ENCODE peak calls at places on chromosomes 12 and 14, in four cellular contexts. One of them, this sample, is unnamed.

GRCh38 chr12:111405856-111406473 is at the start of gene SH2B3:
- DNase-seq in NCI-H1694: no peak
- DNase-seq in activated naive CD4-positive, alpha-beta T cell treated with anti-CD3 and anti-CD28 coated beads, Interleukin-2, amount 10 ng/mL, durations not matched to agents 7 days and 5 days: peak
- DNase-seq in CD4-positive, alpha-beta T cell: peak
- DNase-seq in this sample: peak

GRCh38 chr12:108571604-108572165 is 9.3 kb downstream of the ISCU start:
- DNase-seq in NCI-H1694: no peak
- DNase-seq in activated naive CD4-positive, alpha-beta T cell treated with anti-CD3 and anti-CD28 coated beads, Interleukin-2, amount 10 ng/mL, durations not matched to agents 7 days and 5 days: no peak
- DNase-seq in CD4-positive, alpha-beta T cell: no peak
- DNase-seq in this sample: no peak

GRCh38 chr12:30877110-30877875 is 49.3 kb upstream of the TSPAN11 start:
- DNase-seq in NCI-H1694: no peak
- DNase-seq in activated naive CD4-positive, alpha-beta T cell treated with anti-CD3 and anti-CD28 coated beads, Interleukin-2, amount 10 ng/mL, durations not matched to agents 7 days and 5 days: no peak
- DNase-seq in CD4-positive, alpha-beta T cell: no peak
- DNase-seq in this sample: no peak

GRCh38 chr14:33634631-33635030 is 316.2 kb downstream of the EGLN3 start:
- DNase-seq in NCI-H1694: no peak
- DNase-seq in activated naive CD4-positive, alpha-beta T cell treated with anti-CD3 and anti-CD28 coated beads, Interleukin-2, amount 10 ng/mL, durations not matched to agents 7 days and 5 days: no peak
- DNase-seq in CD4-positive, alpha-beta T cell: no peak
- DNase-seq in this sample: no peak

GRCh38 chr14:61322799-61323290 is 1.5 kb downstream of the PRKCH start:
- DNase-seq in NCI-H1694: no peak
- DNase-seq in activated naive CD4-positive, alpha-beta T cell treated with anti-CD3 and anti-CD28 coated beads, Interleukin-2, amount 10 ng/mL, durations not matched to agents 7 days and 5 days: peak
- DNase-seq in CD4-positive, alpha-beta T cell: no peak
- DNase-seq in this sample: peak

GRCh38 chr12:66017736-66018135 is 112.8 kb downstream of the LLPH start:
- DNase-seq in NCI-H1694: no peak
- DNase-seq in activated naive CD4-positive, alpha-beta T cell treated with anti-CD3 and anti-CD28 coated beads, Interleukin-2, amount 10 ng/mL, durations not matched to agents 7 days and 5 days: no peak
- DNase-seq in CD4-positive, alpha-beta T cell: no peak
- DNase-seq in this sample: no peak

GRCh38 chr12:124426594-124427550 is 132.0 kb downstream of the RFLNA start:
- DNase-seq in NCI-H1694: no peak
- DNase-seq in activated naive CD4-positive, alpha-beta T cell treated with anti-CD3 and anti-CD28 coated beads, Interleukin-2, amount 10 ng/mL, durations not matched to agents 7 days and 5 days: no peak
- DNase-seq in CD4-positive, alpha-beta T cell: no peak
- DNase-seq in this sample: no peak

GRCh38 chr12:84913151-84913550 is 552 bp upstream of the SLC6A15 start:
- DNase-seq in NCI-H1694: no peak
- DNase-seq in activated naive CD4-positive, alpha-beta T cell treated with anti-CD3 and anti-CD28 coated beads, Interleukin-2, amount 10 ng/mL, durations not matched to agents 7 days and 5 days: no peak
- DNase-seq in CD4-positive, alpha-beta T cell: no peak
- DNase-seq in this sample: no peak

GRCh38 chr14:84361476-84361875 is 1168.5 kb upstream of the FLRT2 start:
- DNase-seq in NCI-H1694: no peak
- DNase-seq in activated naive CD4-positive, alpha-beta T cell treated with anti-CD3 and anti-CD28 coated beads, Interleukin-2, amount 10 ng/mL, durations not matched to agents 7 days and 5 days: no peak
- DNase-seq in CD4-positive, alpha-beta T cell: no peak
- DNase-seq in this sample: no peak

GRCh38 chr12:116053479-116054195 is 223.9 kb downstream of the MED13L start:
- DNase-seq in NCI-H1694: no peak
- DNase-seq in activated naive CD4-positive, alpha-beta T cell treated with anti-CD3 and anti-CD28 coated beads, Interleukin-2, amount 10 ng/mL, durations not matched to agents 7 days and 5 days: no peak
- DNase-seq in CD4-positive, alpha-beta T cell: no peak
- DNase-seq in this sample: no peak

GRCh38 chr12:103801709-103802585 is 39.1 kb downstream of the NT5DC3 start:
- DNase-seq in NCI-H1694: no peak
- DNase-seq in activated naive CD4-positive, alpha-beta T cell treated with anti-CD3 and anti-CD28 coated beads, Interleukin-2, amount 10 ng/mL, durations not matched to agents 7 days and 5 days: no peak
- DNase-seq in CD4-positive, alpha-beta T cell: no peak
- DNase-seq in this sample: no peak

GRCh38 chr12:25495336-25496097 is 57.6 kb downstream of the LMNTD1 start:
- DNase-seq in NCI-H1694: no peak
- DNase-seq in activated naive CD4-positive, alpha-beta T cell treated with anti-CD3 and anti-CD28 coated beads, Interleukin-2, amount 10 ng/mL, durations not matched to agents 7 days and 5 days: no peak
- DNase-seq in CD4-positive, alpha-beta T cell: no peak
- DNase-seq in this sample: no peak

GRCh38 chr14:57963071-57963470 is 97.2 kb upstream of the SLC35F4 start:
- DNase-seq in NCI-H1694: no peak
- DNase-seq in activated naive CD4-positive, alpha-beta T cell treated with anti-CD3 and anti-CD28 coated beads, Interleukin-2, amount 10 ng/mL, durations not matched to agents 7 days and 5 days: no peak
- DNase-seq in CD4-positive, alpha-beta T cell: no peak
- DNase-seq in this sample: no peak

GRCh38 chr12:92987846-92988621 is 58.9 kb upstream of the EEA1 start:
- DNase-seq in NCI-H1694: no peak
- DNase-seq in activated naive CD4-positive, alpha-beta T cell treated with anti-CD3 and anti-CD28 coated beads, Interleukin-2, amount 10 ng/mL, durations not matched to agents 7 days and 5 days: peak
- DNase-seq in CD4-positive, alpha-beta T cell: no peak
- DNase-seq in this sample: no peak

GRCh38 chr14:58873228-58873953 is 235.6 kb downstream of the DACT1 start:
- DNase-seq in NCI-H1694: no peak
- DNase-seq in activated naive CD4-positive, alpha-beta T cell treated with anti-CD3 and anti-CD28 coated beads, Interleukin-2, amount 10 ng/mL, durations not matched to agents 7 days and 5 days: no peak
- DNase-seq in CD4-positive, alpha-beta T cell: no peak
- DNase-seq in this sample: no peak

GRCh38 chr12:105740337-105740736 is 398.4 kb downstream of the NUAK1 start:
- DNase-seq in NCI-H1694: peak
- DNase-seq in activated naive CD4-positive, alpha-beta T cell treated with anti-CD3 and anti-CD28 coated beads, Interleukin-2, amount 10 ng/mL, durations not matched to agents 7 days and 5 days: no peak
- DNase-seq in CD4-positive, alpha-beta T cell: no peak
- DNase-seq in this sample: no peak

GRCh38 chr12:112375105-112375504 is 7.1 kb downstream of the HECTD4 start:
- DNase-seq in NCI-H1694: no peak
- DNase-seq in activated naive CD4-positive, alpha-beta T cell treated with anti-CD3 and anti-CD28 coated beads, Interleukin-2, amount 10 ng/mL, durations not matched to agents 7 days and 5 days: no peak
- DNase-seq in CD4-positive, alpha-beta T cell: no peak
- DNase-seq in this sample: no peak

GRCh38 chr14:101927859-101928258 is 36.5 kb upstream of the DYNC1H1 start:
- DNase-seq in NCI-H1694: no peak
- DNase-seq in activated naive CD4-positive, alpha-beta T cell treated with anti-CD3 and anti-CD28 coated beads, Interleukin-2, amount 10 ng/mL, durations not matched to agents 7 days and 5 days: no peak
- DNase-seq in CD4-positive, alpha-beta T cell: no peak
- DNase-seq in this sample: no peak

GRCh38 chr14:31297701-31298344 is 90.2 kb upstream of the HECTD1 start:
- DNase-seq in NCI-H1694: no peak
- DNase-seq in activated naive CD4-positive, alpha-beta T cell treated with anti-CD3 and anti-CD28 coated beads, Interleukin-2, amount 10 ng/mL, durations not matched to agents 7 days and 5 days: no peak
- DNase-seq in CD4-positive, alpha-beta T cell: no peak
- DNase-seq in this sample: no peak

GRCh38 chr14:72743626-72744025 is 150.3 kb downstream of the DPF3 start:
- DNase-seq in NCI-H1694: peak
- DNase-seq in activated naive CD4-positive, alpha-beta T cell treated with anti-CD3 and anti-CD28 coated beads, Interleukin-2, amount 10 ng/mL, durations not matched to agents 7 days and 5 days: no peak
- DNase-seq in CD4-positive, alpha-beta T cell: no peak
- DNase-seq in this sample: no peak

GRCh38 chr12:30795410-30795659 is 40.6 kb upstream of the CAPRIN2 start:
- DNase-seq in NCI-H1694: no peak
- DNase-seq in activated naive CD4-positive, alpha-beta T cell treated with anti-CD3 and anti-CD28 coated beads, Interleukin-2, amount 10 ng/mL, durations not matched to agents 7 days and 5 days: no peak
- DNase-seq in CD4-positive, alpha-beta T cell: no peak
- DNase-seq in this sample: peak

GRCh38 chr14:34003691-34004090 is 52.8 kb upstream of the EGLN3 start:
- DNase-seq in NCI-H1694: no peak
- DNase-seq in activated naive CD4-positive, alpha-beta T cell treated with anti-CD3 and anti-CD28 coated beads, Interleukin-2, amount 10 ng/mL, durations not matched to agents 7 days and 5 days: no peak
- DNase-seq in CD4-positive, alpha-beta T cell: no peak
- DNase-seq in this sample: no peak

GRCh38 chr12:85920324-85920947 is 46.3 kb downstream of the NTS start:
- DNase-seq in NCI-H1694: peak
- DNase-seq in activated naive CD4-positive, alpha-beta T cell treated with anti-CD3 and anti-CD28 coated beads, Interleukin-2, amount 10 ng/mL, durations not matched to agents 7 days and 5 days: no peak
- DNase-seq in CD4-positive, alpha-beta T cell: no peak
- DNase-seq in this sample: no peak

GRCh38 chr14:103329421-103330347 is 4.4 kb upstream of the EIF5 start:
- DNase-seq in NCI-H1694: no peak
- DNase-seq in activated naive CD4-positive, alpha-beta T cell treated with anti-CD3 and anti-CD28 coated beads, Interleukin-2, amount 10 ng/mL, durations not matched to agents 7 days and 5 days: no peak
- DNase-seq in CD4-positive, alpha-beta T cell: no peak
- DNase-seq in this sample: no peak

GRCh38 chr12:31897791-31898503 is 61.3 kb upstream of the RESF1 start:
- DNase-seq in NCI-H1694: no peak
- DNase-seq in activated naive CD4-positive, alpha-beta T cell treated with anti-CD3 and anti-CD28 coated beads, Interleukin-2, amount 10 ng/mL, durations not matched to agents 7 days and 5 days: no peak
- DNase-seq in CD4-positive, alpha-beta T cell: no peak
- DNase-seq in this sample: no peak

GRCh38 chr12:108618079-108618952 is 15.4 kb downstream of the SELPLG start:
- DNase-seq in NCI-H1694: peak
- DNase-seq in activated naive CD4-positive, alpha-beta T cell treated with anti-CD3 and anti-CD28 coated beads, Interleukin-2, amount 10 ng/mL, durations not matched to agents 7 days and 5 days: peak
- DNase-seq in CD4-positive, alpha-beta T cell: peak
- DNase-seq in this sample: peak

GRCh38 chr12:89492883-89493282 is 31.7 kb downstream of the GALNT4 start:
- DNase-seq in NCI-H1694: no peak
- DNase-seq in activated naive CD4-positive, alpha-beta T cell treated with anti-CD3 and anti-CD28 coated beads, Interleukin-2, amount 10 ng/mL, durations not matched to agents 7 days and 5 days: no peak
- DNase-seq in CD4-positive, alpha-beta T cell: no peak
- DNase-seq in this sample: no peak

GRCh38 chr12:104090685-104091084 is 26.4 kb downstream of the HCFC2 start:
- DNase-seq in NCI-H1694: no peak
- DNase-seq in activated naive CD4-positive, alpha-beta T cell treated with anti-CD3 and anti-CD28 coated beads, Interleukin-2, amount 10 ng/mL, durations not matched to agents 7 days and 5 days: no peak
- DNase-seq in CD4-positive, alpha-beta T cell: no peak
- DNase-seq in this sample: no peak

GRCh38 chr12:53004582-53004981 is 1.7 kb upstream of the EIF4B start:
- DNase-seq in NCI-H1694: no peak
- DNase-seq in activated naive CD4-positive, alpha-beta T cell treated with anti-CD3 and anti-CD28 coated beads, Interleukin-2, amount 10 ng/mL, durations not matched to agents 7 days and 5 days: no peak
- DNase-seq in CD4-positive, alpha-beta T cell: no peak
- DNase-seq in this sample: no peak

GRCh38 chr12:41919526-41920305 is 225.0 kb downstream of the GXYLT1 start:
- DNase-seq in NCI-H1694: no peak
- DNase-seq in activated naive CD4-positive, alpha-beta T cell treated with anti-CD3 and anti-CD28 coated beads, Interleukin-2, amount 10 ng/mL, durations not matched to agents 7 days and 5 days: no peak
- DNase-seq in CD4-positive, alpha-beta T cell: no peak
- DNase-seq in this sample: no peak

GRCh38 chr12:3044141-3044630 is 33.0 kb upstream of the TSPAN9 start:
- DNase-seq in NCI-H1694: no peak
- DNase-seq in activated naive CD4-positive, alpha-beta T cell treated with anti-CD3 and anti-CD28 coated beads, Interleukin-2, amount 10 ng/mL, durations not matched to agents 7 days and 5 days: no peak
- DNase-seq in CD4-positive, alpha-beta T cell: no peak
- DNase-seq in this sample: no peak

GRCh38 chr14:22303589-22304195 is 285.3 kb downstream of the DAD1 start:
- DNase-seq in NCI-H1694: no peak
- DNase-seq in activated naive CD4-positive, alpha-beta T cell treated with anti-CD3 and anti-CD28 coated beads, Interleukin-2, amount 10 ng/mL, durations not matched to agents 7 days and 5 days: no peak
- DNase-seq in CD4-positive, alpha-beta T cell: no peak
- DNase-seq in this sample: no peak

GRCh38 chr12:119308743-119309456 is 25.6 kb upstream of the CCDC60 start:
- DNase-seq in NCI-H1694: peak
- DNase-seq in activated naive CD4-positive, alpha-beta T cell treated with anti-CD3 and anti-CD28 coated beads, Interleukin-2, amount 10 ng/mL, durations not matched to agents 7 days and 5 days: no peak
- DNase-seq in CD4-positive, alpha-beta T cell: no peak
- DNase-seq in this sample: no peak

GRCh38 chr14:24843494-24843893 is 206.5 kb downstream of the STXBP6 start:
- DNase-seq in NCI-H1694: no peak
- DNase-seq in activated naive CD4-positive, alpha-beta T cell treated with anti-CD3 and anti-CD28 coated beads, Interleukin-2, amount 10 ng/mL, durations not matched to agents 7 days and 5 days: no peak
- DNase-seq in CD4-positive, alpha-beta T cell: no peak
- DNase-seq in this sample: no peak

This sample was measured in activated CD8-positive, alpha-beta T cell treated with anti-CD3 and anti-CD28 coated beads, Interleukin-2, amount 10 ng/mL, durations not matched to agents 7 days and 5 days.